ENCODE peak calls at places on chromosomes 2 and 18, in four cellular contexts. Z, Q, G and M are unnamed samples.

GRCh38 chr18:66511810-66512209 is 92.1 kb downstream of the CDH19 start:
- DNase-seq in Z (no peak), Q (no peak), G (no peak), M (no peak)

GRCh38 chr2:145617906-145618305 is 1098.0 kb upstream of the ZEB2 start:
- DNase-seq in Z (no peak), Q (no peak), G (no peak), M (no peak)

GRCh38 chr2:28713582-28714292 is 37.9 kb upstream of the PPP1CB start:
- DNase-seq in Z (no peak), Q (no peak), G (no peak), M (no peak)

GRCh38 chr18:2655954-2656236 is 369 bp downstream of the SMCHD1 start:
- DNase-seq in Z (no peak), Q (no peak), G (no peak), M (no peak)

GRCh38 chr18:34817636-34818035 is 107.5 kb downstream of the DTNA start:
- DNase-seq in Z (no peak), Q (no peak), G (no peak), M (no peak)

GRCh38 chr18:68104036-68104435 is 587.5 kb upstream of the DSEL start:
- DNase-seq in Z (no peak), Q (no peak), G (no peak), M (no peak)

GRCh38 chr2:221447310-221447709 is 124.8 kb downstream of the EPHA4 start:
- DNase-seq in Z (no peak), Q (no peak), G (no peak), M (no peak)

GRCh38 chr2:73297151-73297559 is 3.8 kb upstream of the EGR4 start:
- DNase-seq in Z (no peak), Q (no peak), G (no peak), M (no peak)

GRCh38 chr18:51813740-51814139 is 526.3 kb upstream of the DCC start:
- DNase-seq in Z (no peak), Q (no peak), G (no peak), M (no peak)

GRCh38 chr2:127526940-127527804 is 883 bp upstream of the IWS1 start:
- DNase-seq in Z (no peak), Q (no peak), G (no peak), M (no peak)

GRCh38 chr2:103664690-103665089 is 902.9 kb downstream of the TMEM182 start:
- DNase-seq in Z (no peak), Q (no peak), G (no peak), M (no peak)

GRCh38 chr2:13581471-13581870 is 864.7 kb downstream of the TRIB2 start:
- DNase-seq in Z (no peak), Q (no peak), G (no peak), M (no peak)

GRCh38 chr18:22186484-22186971 is 17.1 kb downstream of the GATA6 start:
- DNase-seq in Z (no peak), Q (no peak), G (no peak), M (no peak)

GRCh38 chr2:75276093-75277055 is 77.1 kb upstream of the TACR1 start:
- DNase-seq in Z (no peak), Q (no peak), G (no peak), M (no peak)

GRCh38 chr2:63788070-63788469 is 53.6 kb upstream of the UGP2 start:
- DNase-seq in Z (no peak), Q (no peak), G (peak), M (no peak)

GRCh38 chr2:218878486-218878885 is 2.2 kb upstream of the WNT10A start:
- DNase-seq in Z (no peak), Q (no peak), G (no peak), M (no peak)

GRCh38 chr18:59814872-59815271 is 84.9 kb upstream of the PMAIP1 start:
- DNase-seq in Z (no peak), Q (no peak), G (peak), M (no peak)

GRCh38 chr2:148922776-148923175 is 47.7 kb downstream of the KIF5C start:
- DNase-seq in Z (no peak), Q (no peak), G (no peak), M (no peak)

GRCh38 chr2:98768765-98769476 is 38.0 kb upstream of the MGAT4A start:
- DNase-seq in Z (no peak), Q (no peak), G (no peak), M (peak)

GRCh38 chr2:28662044-28662443 is 89.6 kb upstream of the PPP1CB start:
- DNase-seq in Z (no peak), Q (no peak), G (no peak), M (no peak)

GRCh38 chr2:203451686-203452085 is 83.4 kb downstream of the RAPH1 start:
- DNase-seq in Z (no peak), Q (no peak), G (no peak), M (no peak)

GRCh38 chr18:13219012-13219396 is 444 bp downstream of the LDLRAD4 start:
- DNase-seq in Z (no peak), Q (no peak), G (no peak), M (peak)

GRCh38 chr2:100733344-100734187 is 86.4 kb upstream of the NPAS2 start:
- DNase-seq in Z (peak), Q (no peak), G (peak), M (no peak)

GRCh38 chr2:143452817-143453462 is 323.7 kb downstream of the ARHGAP15 start:
- DNase-seq in Z (no peak), Q (no peak), G (no peak), M (peak)

GRCh38 chr2:28635251-28635650 is 116.4 kb upstream of the PPP1CB start:
- DNase-seq in Z (peak), Q (no peak), G (no peak), M (no peak)

GRCh38 chr2:24021122-24021998 is 11.5 kb downstream of the MFSD2B start:
- DNase-seq in Z (no peak), Q (no peak), G (no peak), M (peak)

GRCh38 chr2:189982777-189983394 is 79.6 kb downstream of the MSTN start:
- DNase-seq in Z (no peak), Q (no peak), G (no peak), M (peak)

GRCh38 chr18:29560270-29560669 is 1383.3 kb upstream of the CDH2 start:
- DNase-seq in Z (no peak), Q (peak), G (no peak), M (no peak)

GRCh38 chr2:196413821-196414274 is 225.7 kb upstream of the CCDC150 start:
- DNase-seq in Z (no peak), Q (peak), G (no peak), M (peak)

GRCh38 chr2:61537590-61538178 is 472 bp downstream of the XPO1 start:
- DNase-seq in Z (peak), Q (no peak), G (no peak), M (no peak)

GRCh38 chr18:50428531-50429206 is 53.8 kb downstream of the SKA1 start:
- DNase-seq in Z (no peak), Q (no peak), G (no peak), M (no peak)

GRCh38 chr2:240429872-240430491 is 5.5 kb upstream of the GPC1 start:
- DNase-seq in Z (peak), Q (no peak), G (no peak), M (no peak)

GRCh38 chr2:57759131-57759530 is 287.5 kb upstream of the VRK2 start:
- DNase-seq in Z (no peak), Q (no peak), G (no peak), M (no peak)

GRCh38 chr2:57760448-57760847 is 286.2 kb upstream of the VRK2 start:
- DNase-seq in Z (no peak), Q (peak), G (no peak), M (peak)

GRCh38 chr2:57758686-57759085 is 287.9 kb upstream of the VRK2 start:
- DNase-seq in Z (no peak), Q (no peak), G (no peak), M (no peak)

GRCh38 chr2:57759822-57760300 is 286.7 kb upstream of the VRK2 start:
- DNase-seq in Z (peak), Q (peak), G (peak), M (peak)
- TF ChIP-seq CTCF in Z (peak), Q (peak), G (peak), M (peak)

DNA sequence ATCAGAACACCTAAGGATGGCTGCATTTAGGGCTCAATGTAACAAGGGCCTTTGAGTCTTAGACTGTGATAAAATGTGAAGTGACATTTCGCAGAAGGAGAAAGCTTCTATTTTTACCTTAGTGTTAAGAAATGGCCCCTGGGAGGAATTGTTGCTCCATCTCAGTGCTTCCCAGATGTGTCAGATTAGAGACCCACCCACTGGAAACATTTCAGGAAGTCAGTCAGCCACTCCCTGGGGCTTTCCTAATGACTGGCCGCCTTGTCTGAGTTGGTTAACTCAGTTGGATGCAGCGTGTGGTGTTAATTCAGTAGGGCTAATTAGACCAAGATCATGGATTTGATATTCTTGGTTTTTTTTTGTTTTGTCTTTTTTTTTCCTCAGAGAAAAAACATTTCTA is 355.9 kb downstream of the PIK3C3 start:
- DNase-seq in Z (no peak), Q (no peak), G (no peak), M (no peak)
- TF ChIP-seq CTCF in Z (no peak), Q (no peak), G (no peak), M (no peak)

GRCh38 chr2:201618744-201619654 is 24.3 kb downstream of the TMEM237 start:
- DNase-seq in Z (peak), Q (no peak), G (peak), M (peak)

GRCh38 chr2:201622306-201622705 is 21.0 kb downstream of the TMEM237 start:
- DNase-seq in Z (no peak), Q (no peak), G (no peak), M (no peak)

GRCh38 chr2:201621293-201621999 is 21.9 kb downstream of the TMEM237 start:
- DNase-seq in Z (no peak), Q (no peak), G (no peak), M (no peak)
- TF ChIP-seq CTCF in Z (no peak), Q (no peak), G (no peak), M (no peak)

GRCh38 chr2:136242100-136242499 is 124.2 kb upstream of the CXCR4 start:
- DNase-seq in Z (no peak), Q (no peak), G (no peak), M (no peak)

GRCh38 chr2:136235451-136236418 is 117.8 kb upstream of the CXCR4 start:
- DNase-seq in Z (no peak), Q (no peak), G (no peak), M (no peak)

GRCh38 chr2:136238552-136239346 is 120.8 kb upstream of the CXCR4 start:
- DNase-seq in Z (no peak), Q (peak), G (no peak), M (peak)

GRCh38 chr2:136234261-136234660 is 116.3 kb upstream of the CXCR4 start:
- DNase-seq in Z (no peak), Q (no peak), G (no peak), M (no peak)

GRCh38 chr2:136238214-136238551 is 120.2 kb upstream of the CXCR4 start:
- DNase-seq in Z (no peak), Q (no peak), G (no peak), M (peak)
- TF ChIP-seq CTCF in Z (no peak), Q (no peak), G (no peak), M (no peak)

GRCh38 chr2:207734636-207735512 is 23.4 kb downstream of the CCNYL1 start:
- DNase-seq in Z (peak), Q (no peak), G (no peak), M (no peak)
- TF ChIP-seq CTCF in Z (no peak), Q (no peak), G (no peak), M (no peak)

GRCh38 chr2:187580462-187581124 is 26.4 kb upstream of the TFPI start:
- DNase-seq in Z (no peak), Q (peak), G (peak), M (no peak)
- TF ChIP-seq CTCF in Z (peak), Q (peak), G (peak), M (no peak)

DNA sequence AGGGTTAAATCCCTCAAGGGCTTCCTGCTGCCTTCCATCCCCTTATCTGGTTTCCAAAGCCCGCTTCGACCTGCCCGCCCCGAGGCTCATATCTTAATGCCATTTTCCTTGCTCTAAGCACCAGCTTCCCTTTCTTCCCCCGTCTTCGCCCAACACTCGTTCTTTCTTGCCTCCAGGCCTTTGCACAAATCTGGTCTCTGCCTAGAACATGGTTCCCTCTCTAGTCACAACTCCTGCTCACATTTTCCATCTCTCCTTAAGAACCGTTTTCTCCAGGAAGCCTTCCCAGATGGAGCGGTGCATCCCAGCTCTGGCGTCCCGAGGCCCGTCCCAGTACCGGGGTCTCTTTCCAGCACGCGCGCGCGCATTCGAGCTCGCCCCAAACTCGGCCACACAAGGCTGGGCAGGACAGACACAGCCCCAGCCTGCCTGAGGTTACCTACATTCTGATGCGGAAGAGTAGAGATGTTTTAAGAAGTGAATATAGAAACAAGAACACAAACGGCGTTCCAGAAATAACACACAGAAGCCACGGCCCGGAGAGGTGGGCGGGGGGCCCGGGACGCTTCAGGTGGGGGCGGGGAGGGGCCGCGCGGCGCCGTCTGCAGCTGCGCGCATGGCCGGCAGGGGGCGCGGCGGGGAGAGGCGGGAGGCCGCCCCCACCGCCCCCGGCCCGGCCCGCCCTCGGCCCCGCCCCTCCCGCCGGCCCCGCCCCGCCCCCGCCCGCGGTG is at the start of gene DGKD:
- DNase-seq in Z (peak), Q (peak), G (no peak), M (peak)
- TF ChIP-seq CTCF in Z (no peak), Q (peak), G (peak), M (no peak)